ENCODE peak calls at places on chromosome 13, in five cellular contexts. N, O, P, X and K are unnamed samples.

GRCh38 chr13:64158910-64159309 is 2743.3 kb upstream of the PCDH20 start:
- DNase-seq in X (peak), N (peak), O (no peak), P (no peak), K (peak)

GRCh38 chr13:37595162-37595561 is 3.4 kb downstream of the POSTN start:
- DNase-seq in X (peak), N (peak), P (no peak), O (no peak), K (no peak)

GRCh38 chr13:30870049-30870884 is 35.8 kb upstream of the MEDAG start:
- DNase-seq in N (peak), P (peak), X (peak), O (peak), K (peak)

GRCh38 chr13:110113284-110113764 is 193.6 kb downstream of the COL4A1 start:
- DNase-seq in O (no peak), X (peak), P (peak), N (peak), K (peak)

GRCh38 chr13:113591750-113592149 is 7.2 kb downstream of the TFDP1 start:
- DNase-seq in P (no peak), N (no peak), O (no peak), X (no peak), K (no peak)

GRCh38 chr13:50531917-50532899 is 311.3 kb downstream of the DLEU7 start:
- DNase-seq in X (peak), O (peak), P (no peak), N (peak), K (peak)

GRCh38 chr13:93226065-93226622 is 463 bp upstream of the GPC6 start:
- DNase-seq in N (no peak), X (no peak), O (no peak), P (no peak), K (no peak)

GRCh38 chr13:29129616-29130015 is 309.5 kb downstream of the MTUS2 start:
- DNase-seq in O (no peak), N (no peak), X (no peak), P (no peak), K (no peak)

GRCh38 chr13:63954683-63955082 is 2539.0 kb upstream of the PCDH20 start:
- DNase-seq in P (no peak), N (no peak), O (no peak), X (no peak), K (no peak)

GRCh38 chr13:81017525-81018152 is 676.7 kb upstream of the SPRY2 start:
- DNase-seq in N (peak), P (no peak), X (peak), O (peak), K (peak)

GRCh38 chr13:111967572-111968201 is 99.3 kb upstream of the SOX1 start:
- DNase-seq in O (no peak), P (no peak), N (no peak), X (no peak), K (no peak)

GRCh38 chr13:59247166-59247565 is 916.6 kb downstream of the DIAPH3 start:
- DNase-seq in N (no peak), X (peak), O (no peak), P (no peak), K (no peak)

GRCh38 chr13:99724633-99725517 is 223.6 kb downstream of the TM9SF2 start:
- DNase-seq in X (no peak), P (no peak), O (no peak), N (no peak), K (no peak)

GRCh38 chr13:71814806-71815205 is 52.2 kb downstream of the DACH1 start:
- DNase-seq in P (no peak), X (no peak), N (no peak), O (no peak), K (no peak)

GRCh38 chr13:109355129-109355528 is 431.3 kb downstream of the IRS2 start:
- DNase-seq in X (no peak), N (no peak), P (no peak), O (no peak), K (no peak)

GRCh38 chr13:56615572-56615971 is 525.1 kb upstream of the PRR20A start:
- DNase-seq in O (no peak), P (no peak), X (no peak), N (no peak), K (no peak)

GRCh38 chr13:97242755-97243497 is 20.8 kb downstream of the MBNL2 start:
- DNase-seq in X (no peak), O (no peak), P (no peak), N (no peak), K (no peak)

GRCh38 chr13:20412761-20413355 is 112.8 kb downstream of the CRYL1 start:
- DNase-seq in N (peak), X (peak), P (no peak), O (no peak), K (peak)

GRCh38 chr13:35785563-35786327 is 309.3 kb upstream of the MAB21L1 start:
- DNase-seq in P (no peak), O (no peak), N (no peak), X (no peak), K (no peak)